ENCODE peak calls at places on chromosomes 7 and 10, in ten cellular contexts. F is memory B cell, J is AG04449, G is HCEC 1CT, E is NCI-H510A, Y is astrocyte of the hippocampus, P is K562, N is fibroblast of pulmonary artery, Q is HFF-Myc, C is hypothalamus. A is an unnamed sample.

GRCh38 chr10:117860823-117861222 is 185.9 kb downstream of the RAB11FIP2 start:
- DNase-seq in F (no peak), J (no peak), G (peak), E (no peak), Y (peak), P (peak), N (peak), Q (peak), C (no peak), A (no peak)

GRCh38 chr7:49089717-49090116 is 165.4 kb downstream of the CDC14C start:
- DNase-seq in F (no peak), J (no peak), G (no peak), E (no peak), Y (no peak), P (no peak), N (no peak), Q (no peak), C (no peak), A (no peak)

GRCh38 chr10:105150486-105150885 is 509.4 kb downstream of the SORCS3 start:
- DNase-seq in F (no peak), J (peak), G (no peak), E (no peak), Y (peak), P (no peak), N (no peak), Q (no peak), C (no peak), A (no peak)

GRCh38 chr7:151700621-151701185 is 176.2 kb downstream of the PRKAG2 start:
- DNase-seq in F (no peak), J (no peak), G (peak), E (no peak), Y (peak), P (no peak), N (peak), Q (no peak), C (no peak), A (no peak)

GRCh38 chr10:101766753-101767599 is 8.9 kb downstream of the FGF8 start:
- DNase-seq in F (no peak), J (no peak), G (no peak), E (no peak), Y (no peak), P (no peak), N (no peak), Q (no peak), C (no peak), A (no peak)

GRCh38 chr10:70355234-70356021 is 27.0 kb downstream of the LRRC20 start:
- DNase-seq in F (no peak), J (no peak), G (no peak), E (no peak), Y (no peak), P (no peak), N (no peak), Q (no peak), C (peak), A (no peak)

GRCh38 chr7:4713183-4713784 is 31.2 kb downstream of the FOXK1 start:
- DNase-seq in F (peak), J (no peak), G (no peak), E (no peak), Y (peak), P (peak), N (peak), Q (no peak), C (no peak), A (no peak)

GRCh38 chr10:79496896-79497295 is 15.4 kb upstream of the EIF5AL1 start:
- DNase-seq in F (no peak), J (no peak), G (no peak), E (no peak), Y (no peak), P (no peak), N (no peak), Q (no peak), C (no peak), A (no peak)

GRCh38 chr10:26737730-26738129 is 40.2 kb downstream of the PDSS1 start:
- DNase-seq in F (no peak), J (no peak), G (no peak), E (no peak), Y (peak), P (no peak), N (peak), Q (no peak), C (peak), A (no peak)

GRCh38 chr10:8873310-8873709 is 818.8 kb downstream of the GATA3 start:
- DNase-seq in F (no peak), J (no peak), G (peak), E (no peak), Y (peak), P (no peak), N (peak), Q (no peak), C (no peak), A (peak)

GRCh38 chr10:32023264-32023663 is 33.0 kb downstream of the KIF5B start:
- DNase-seq in F (no peak), J (no peak), G (no peak), E (no peak), Y (no peak), P (no peak), N (no peak), Q (no peak), C (no peak), A (no peak)

GRCh38 chr7:9835204-9835603 is 1138.5 kb upstream of the PHF14 start:
- DNase-seq in F (no peak), J (no peak), G (no peak), E (peak), Y (no peak), P (no peak), N (no peak), Q (no peak), C (no peak), A (no peak)

GRCh38 chr10:62019013-62019684 is 117.7 kb downstream of the ARID5B start:
- DNase-seq in F (no peak), J (no peak), G (no peak), E (no peak), Y (peak), P (no peak), N (peak), Q (no peak), C (no peak), A (no peak)

GRCh38 chr10:127699311-127699710 is 37.7 kb upstream of the FOXI2 start:
- DNase-seq in F (no peak), J (no peak), G (no peak), E (no peak), Y (no peak), P (no peak), N (no peak), Q (no peak), C (no peak), A (no peak)

GRCh38 chr10:103888113-103888841 is 29.7 kb downstream of the STN1 start:
- DNase-seq in F (no peak), J (no peak), G (peak), E (no peak), Y (peak), P (peak), N (peak), Q (no peak), C (no peak), A (peak)

GRCh38 chr7:46107610-46108217 is 186.6 kb upstream of the IGFBP3 start:
- DNase-seq in F (no peak), J (no peak), G (no peak), E (no peak), Y (no peak), P (no peak), N (no peak), Q (no peak), C (no peak), A (no peak)

GRCh38 chr7:33757563-33758165 is 147.7 kb upstream of the BMPER start:
- DNase-seq in F (no peak), J (no peak), G (peak), E (no peak), Y (peak), P (peak), N (peak), Q (peak), C (no peak), A (no peak)

GRCh38 chr7:104061652-104062051 is 72.2 kb upstream of the RELN start:
- DNase-seq in F (no peak), J (no peak), G (no peak), E (no peak), Y (no peak), P (no peak), N (no peak), Q (no peak), C (no peak), A (no peak)

GRCh38 chr7:139748373-139748765 is 29.4 kb downstream of the HIPK2 start:
- DNase-seq in F (no peak), J (no peak), G (no peak), E (no peak), Y (no peak), P (no peak), N (no peak), Q (no peak), C (no peak), A (no peak)

GRCh38 chr10:114872519-114873087 is 51.0 kb downstream of the FHIP2A start:
- DNase-seq in F (no peak), J (no peak), G (no peak), E (no peak), Y (no peak), P (no peak), N (no peak), Q (no peak), C (no peak), A (no peak)

GRCh38 chr7:22613466-22613865 is 113.5 kb upstream of the STEAP1B start:
- DNase-seq in F (no peak), J (no peak), G (peak), E (no peak), Y (no peak), P (no peak), N (no peak), Q (no peak), C (no peak), A (no peak)

GRCh38 chr10:33695536-33695935 is 361.1 kb upstream of the NRP1 start:
- DNase-seq in F (no peak), J (no peak), G (no peak), E (no peak), Y (no peak), P (no peak), N (no peak), Q (no peak), C (no peak), A (no peak)

GRCh38 chr10:44010873-44011602 is 362.4 kb upstream of the ZNF32 start:
- DNase-seq in F (no peak), J (no peak), G (no peak), E (no peak), Y (no peak), P (no peak), N (no peak), Q (peak), C (no peak), A (no peak)

GRCh38 chr7:6096581-6096980 is 65.4 kb downstream of the ANKRD61 start:
- DNase-seq in F (no peak), J (no peak), G (no peak), E (no peak), Y (no peak), P (no peak), N (no peak), Q (no peak), C (no peak), A (no peak)

GRCh38 chr7:18855796-18856195 is 261.6 kb downstream of the TWIST1 start:
- DNase-seq in F (no peak), J (peak), G (no peak), E (no peak), Y (no peak), P (no peak), N (no peak), Q (no peak), C (no peak), A (no peak)

GRCh38 chr10:121683803-121684202 is 85.6 kb upstream of the FGFR2 start:
- DNase-seq in F (no peak), J (no peak), G (no peak), E (no peak), Y (no peak), P (no peak), N (no peak), Q (no peak), C (no peak), A (no peak)

GRCh38 chr10:71827828-71828227 is 23.2 kb downstream of the PSAP start:
- DNase-seq in F (no peak), J (no peak), G (no peak), E (no peak), Y (no peak), P (no peak), N (no peak), Q (no peak), C (no peak), A (no peak)

GRCh38 chr7:155483868-155484325 is 26.0 kb downstream of the EN2 start:
- DNase-seq in F (no peak), J (no peak), G (no peak), E (no peak), Y (no peak), P (no peak), N (no peak), Q (peak), C (no peak), A (no peak)

GRCh38 chr10:130696870-130697269 is 560.7 kb downstream of the GLRX3 start:
- DNase-seq in F (no peak), J (no peak), G (no peak), E (no peak), Y (no peak), P (no peak), N (no peak), Q (no peak), C (no peak), A (no peak)